ENCODE peak calls at places on chromosomes 12 and 14, in six cellular contexts. K, Y, C, F, N and J are unnamed samples.

GRCh38 chr12:19316420-19316819 is 122.9 kb upstream of the AEBP2 start:
- ATAC-seq in K (no peak), Y (no peak), C (no peak), F (no peak), N (no peak), J (no peak)

GRCh38 chr14:31843361-31844091 is 233.6 kb upstream of the ARHGAP5 start:
- ATAC-seq in K (no peak), Y (no peak), C (no peak), F (no peak), N (no peak), J (no peak)

GRCh38 chr12:74889073-74889472 is 320.6 kb downstream of the KCNC2 start:
- ATAC-seq in K (no peak), Y (no peak), C (no peak), F (no peak), N (no peak), J (no peak)

GRCh38 chr14:64997108-64997794 is 10.6 kb downstream of the FNTB start:
- ATAC-seq in K (no peak), Y (no peak), C (no peak), F (no peak), N (no peak), J (no peak)

GRCh38 chr12:24928131-24928530 is 20.8 kb downstream of the BCAT1 start:
- ATAC-seq in K (no peak), Y (no peak), C (no peak), F (no peak), N (no peak), J (no peak)

GRCh38 chr12:113105606-113106271 is 29.8 kb downstream of the RASAL1 start:
- ATAC-seq in K (peak), Y (no peak), C (no peak), F (no peak), N (no peak), J (no peak)

GRCh38 chr14:93231129-93231979 is 24.3 kb downstream of the UBR7 start:
- ATAC-seq in K (no peak), Y (peak), C (peak), F (peak), N (peak), J (peak)

GRCh38 chr14:104585966-104586702 is 6.6 kb downstream of the C14orf180 start:
- ATAC-seq in K (peak), Y (no peak), C (peak), F (no peak), N (no peak), J (no peak)

GRCh38 chr12:102736328-102736727 is 180.7 kb downstream of the PAH start:
- ATAC-seq in K (no peak), Y (no peak), C (no peak), F (no peak), N (no peak), J (no peak)

GRCh38 chr14:86003998-86004397 is 474.1 kb downstream of the FLRT2 start:
- ATAC-seq in K (no peak), Y (no peak), C (no peak), F (no peak), N (no peak), J (no peak)

GRCh38 chr14:68822132-68822651 is 29.3 kb upstream of the ZFP36L1 start:
- ATAC-seq in K (no peak), Y (no peak), C (no peak), F (no peak), N (no peak), J (no peak)

GRCh38 chr14:81382517-81383225 is 17.5 kb downstream of the STON2 start:
- ATAC-seq in K (no peak), Y (no peak), C (no peak), F (no peak), N (no peak), J (no peak)

GRCh38 chr14:38866461-38866860 is 236.6 kb downstream of the SEC23A start:
- ATAC-seq in K (no peak), Y (no peak), C (no peak), F (no peak), N (peak), J (no peak)

GRCh38 chr12:52119398-52120254 is 40.1 kb downstream of the SMIM41 start:
- ATAC-seq in K (peak), Y (peak), C (peak), F (peak), N (peak), J (no peak)

GRCh38 chr14:89000007-89000942 is 175.8 kb downstream of the TTC8 start:
- ATAC-seq in K (no peak), Y (peak), C (peak), F (no peak), N (no peak), J (no peak)

GRCh38 chr14:97513891-97514290 is 716.7 kb downstream of the VRK1 start:
- ATAC-seq in K (no peak), Y (no peak), C (no peak), F (no peak), N (no peak), J (no peak)

GRCh38 chr14:96405603-96406158 is 13.8 kb downstream of the AK7 start:
- ATAC-seq in K (no peak), Y (no peak), C (peak), F (no peak), N (no peak), J (no peak)

GRCh38 chr12:104939089-104939488 is 19.0 kb downstream of the SLC41A2 start:
- ATAC-seq in K (no peak), Y (no peak), C (no peak), F (no peak), N (no peak), J (no peak)

GRCh38 chr12:52046859-52047258 is 4.4 kb upstream of the NR4A1 start:
- ATAC-seq in K (no peak), Y (no peak), C (no peak), F (no peak), N (no peak), J (no peak)

GRCh38 chr12:14199455-14200199 is 165.9 kb upstream of the ATF7IP start:
- ATAC-seq in K (no peak), Y (no peak), C (no peak), F (no peak), N (peak), J (no peak)

GRCh38 chr12:122753213-122753571 is 568 bp downstream of the DENR start:
- ATAC-seq in K (no peak), Y (no peak), C (no peak), F (no peak), N (no peak), J (no peak)

GRCh38 chr14:75547552-75548250 is 25.4 kb downstream of the BATF start:
- ATAC-seq in K (peak), Y (no peak), C (no peak), F (no peak), N (peak), J (no peak)

GRCh38 chr12:16467304-16467703 is 119.9 kb downstream of the MGST1 start:
- ATAC-seq in K (no peak), Y (no peak), C (no peak), F (no peak), N (no peak), J (no peak)

GRCh38 chr12:110107369-110108281 is 16.5 kb upstream of the IFT81 start:
- ATAC-seq in K (peak), Y (no peak), C (no peak), F (no peak), N (peak), J (no peak)

GRCh38 chr12:131536337-131536736 is 174.6 kb upstream of the SFSWAP start:
- ATAC-seq in K (no peak), Y (no peak), C (no peak), F (no peak), N (peak), J (no peak)

GRCh38 chr14:104692261-104692938 is 3.0 kb downstream of the INF2 start:
- ATAC-seq in K (no peak), Y (no peak), C (no peak), F (no peak), N (no peak), J (no peak)

GRCh38 chr12:1422604-1423315 is 171.6 kb downstream of the FBXL14 start:
- ATAC-seq in K (no peak), Y (no peak), C (no peak), F (no peak), N (no peak), J (no peak)

GRCh38 chr12:112938751-112939150 is 477 bp downstream of the OAS3 start:
- ATAC-seq in K (peak), Y (peak), C (no peak), F (no peak), N (no peak), J (no peak)

GRCh38 chr12:1435456-1435855 is 158.9 kb downstream of the FBXL14 start:
- ATAC-seq in K (no peak), Y (no peak), C (no peak), F (no peak), N (no peak), J (peak)